ENCODE peak calls at places on chromosomes 5 and 9, in eight cellular contexts. Z is mesendoderm; Y is thoracic aorta; A is stimulated activated CD8-positive, alpha-beta memory T cell treated with anti-CD3 and anti-CD28 coated beads, Interleukin-2, amount 100 ng/mL, for 1 hour; S is activated naive CD8-positive, alpha-beta T cell treated with anti-CD3 and anti-CD28 coated beads, Interleukin-2, amount 50 U/mL, for 24 hours; Q is GDM1; M is GM23248; L is AG10803. W is an unnamed sample.

GRCh38 chr5:110343616-110344015 is 382.9 kb downstream of the TMEM232 start:
- DNase-seq in Z (no peak), Y (no peak), A (no peak), S (no peak), Q (no peak), M (no peak), L (no peak), W (no peak)

GRCh38 chr9:77449177-77450092 is 198.7 kb downstream of the GNA14 start:
- DNase-seq in Z (no peak), Y (no peak), A (no peak), S (no peak), Q (no peak), M (peak; percentile 65), L (peak; percentile 46), W (peak; percentile 88)

GRCh38 chr5:68419637-68420452 is 204.3 kb downstream of the PIK3R1 start:
- DNase-seq in Z (no peak), Y (no peak), A (no peak), S (no peak), Q (no peak), M (peak; percentile 53), L (peak; percentile 28), W (peak; percentile 72)

GRCh38 chr5:89338935-89339334 is 456.0 kb upstream of the MEF2C start:
- DNase-seq in Z (no peak), Y (no peak), A (no peak), S (no peak), Q (no peak), M (peak; percentile 78), L (peak; percentile 96), W (peak; percentile 74)

GRCh38 chr5:138849439-138849838 is 25.7 kb downstream of the LRRTM2 start:
- DNase-seq in Z (no peak), Y (no peak), A (no peak), S (no peak), Q (no peak), M (peak; percentile 68), L (no peak), W (peak; percentile 33)

GRCh38 chr9:122127396-122127798 is 32.2 kb downstream of the NDUFA8 start:
- DNase-seq in Z (no peak), Y (no peak), A (no peak), S (peak; percentile 27), Q (no peak), M (peak; percentile 28), L (no peak), W (no peak)

GRCh38 chr9:2059131-2059929 is 44.2 kb downstream of the SMARCA2 start:
- DNase-seq in Z (peak; percentile 16), Y (no peak), A (no peak), S (no peak), Q (no peak), M (peak; percentile 16), L (no peak), W (no peak)

GRCh38 chr5:117982691-117983090 is 1005.7 kb downstream of the DTWD2 start:
- DNase-seq in Z (peak; percentile 80), Y (no peak), A (no peak), S (no peak), Q (no peak), M (no peak), L (no peak), W (no peak)

GRCh38 chr9:69168709-69169217 is 5.3 kb upstream of the TJP2 start:
- DNase-seq in Z (peak; percentile 79), Y (no peak), A (no peak), S (peak; percentile 45), Q (no peak), M (peak; percentile 61), L (peak; percentile 51), W (peak; percentile 43)

GRCh38 chr5:127876384-127876783 is 173.2 kb downstream of the CCDC192 start:
- DNase-seq in Z (no peak), Y (no peak), A (no peak), S (no peak), Q (no peak), M (peak; percentile 39), L (peak; percentile 13), W (no peak)

GRCh38 chr9:35619800-35620158 is 1.6 kb upstream of the CD72 start:
- DNase-seq in Z (no peak), Y (no peak), A (no peak), S (peak; percentile 54), Q (no peak), M (no peak), L (no peak), W (no peak)

GRCh38 chr5:80915716-80916115 is 44.4 kb upstream of the RASGRF2 start:
- DNase-seq in Z (no peak), Y (no peak), A (no peak), S (no peak), Q (no peak), M (peak; percentile 17), L (no peak), W (peak; percentile 58)